ENCODE peak calls at places on chromosomes 5 and 9, in eight cellular contexts. N, F, E, D, P, I, C and R are unnamed samples.

GRCh38 chr5:24491482-24491881 is 153.3 kb downstream of the CDH10 start:
- DNase-seq in C (no peak), F (no peak), P (no peak), E (no peak), N (no peak), I (no peak), D (no peak), R (no peak)

GRCh38 chr5:80554646-80555045 is 15.4 kb downstream of the ANKRD34B start:
- DNase-seq in I (no peak), N (no peak), F (no peak), D (no peak), P (no peak), E (no peak), C (peak), R (no peak)

GRCh38 chr9:137145731-137146526 is 7.0 kb downstream of the GRIN1 start:
- DNase-seq in C (no peak), N (no peak), D (no peak), P (no peak), F (no peak), I (no peak), E (no peak), R (no peak)

GRCh38 chr5:173236531-173237501 is 1.8 kb upstream of the NKX2-5 start:
- DNase-seq in N (no peak), E (no peak), C (peak), P (no peak), D (no peak), I (no peak), F (no peak), R (no peak)

GRCh38 chr5:142521706-142522105 is 164.2 kb downstream of the FGF1 start:
- DNase-seq in N (no peak), E (no peak), I (no peak), D (no peak), C (no peak), P (no peak), F (no peak), R (no peak)

GRCh38 chr9:122835313-122835731 is 6.9 kb upstream of the PDCL start:
- DNase-seq in E (no peak), F (no peak), I (no peak), D (no peak), N (no peak), P (no peak), C (peak), R (no peak)

GRCh38 chr9:89883401-89884341 is 278.9 kb downstream of the GADD45G start:
- DNase-seq in I (no peak), C (no peak), N (no peak), D (no peak), E (peak), F (no peak), P (no peak), R (no peak)

GRCh38 chr5:120152472-120152871 is 311.6 kb upstream of the PRR16 start:
- DNase-seq in C (no peak), I (peak), P (no peak), F (peak), E (no peak), D (peak), N (no peak), R (no peak)

GRCh38 chr5:72721844-72722243 is 94.6 kb upstream of the TNPO1 start:
- DNase-seq in E (no peak), F (no peak), N (no peak), C (no peak), I (no peak), P (no peak), D (no peak), R (no peak)

GRCh38 chr5:119268387-119269060 is 87.3 kb upstream of the TNFAIP8 start:
- DNase-seq in N (peak), P (peak), C (peak), I (peak), F (peak), E (peak), D (peak), R (no peak)

DNA sequence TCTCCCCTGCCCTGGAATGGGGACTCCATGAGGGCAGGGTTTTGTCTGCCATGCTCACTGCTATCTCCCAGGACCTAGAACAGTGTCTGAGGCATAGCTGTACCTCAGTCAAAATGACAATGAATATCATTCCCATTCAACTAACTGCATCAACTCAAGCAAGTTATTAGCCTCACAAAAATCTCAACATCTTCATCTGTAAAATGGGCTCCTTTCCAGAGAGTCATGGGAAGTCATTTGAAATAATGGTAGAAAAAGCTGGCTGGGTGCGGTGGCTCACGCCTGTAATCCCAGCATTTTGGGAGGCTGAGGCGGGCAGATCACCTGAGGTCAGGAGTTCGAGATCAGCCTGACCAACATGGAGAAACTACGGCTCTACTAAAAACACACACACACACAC is 9.4 kb downstream of the SH2D3C start:
- DNase-seq in N (no peak), C (no peak), F (no peak), I (no peak), E (no peak), D (no peak), P (no peak), R (no peak)
- H3K4me3 ChIP-seq in N (no peak), C (no peak), F (no peak), I (no peak), E (no peak), D (no peak), P (no peak), R (no peak)

DNA sequence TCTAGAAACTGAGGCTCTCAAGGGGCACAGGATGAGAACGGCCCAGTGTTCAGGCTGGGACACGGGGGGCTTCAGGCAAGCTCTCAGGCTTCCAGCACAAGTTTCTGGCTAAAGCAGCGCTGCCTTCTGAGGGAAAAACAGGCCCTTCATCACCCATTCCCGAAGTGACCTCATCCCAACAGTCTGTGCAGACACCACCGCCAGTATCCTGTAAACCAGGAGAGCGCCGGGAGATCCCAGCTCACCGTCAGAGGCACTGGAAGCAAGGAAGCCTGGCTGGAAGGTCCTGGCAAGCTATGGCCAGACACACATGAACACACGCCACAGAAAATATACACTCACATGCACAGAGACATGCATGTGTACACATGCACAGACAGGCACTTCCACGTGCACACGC is 8.8 kb downstream of the SLC12A7 start:
- DNase-seq in P (no peak), D (no peak), E (no peak), F (no peak), C (no peak), I (peak), N (no peak), R (no peak)
- H3K4me3 ChIP-seq in P (no peak), D (no peak), E (no peak), F (peak), C (no peak), I (no peak), N (no peak), R (no peak)

DNA sequence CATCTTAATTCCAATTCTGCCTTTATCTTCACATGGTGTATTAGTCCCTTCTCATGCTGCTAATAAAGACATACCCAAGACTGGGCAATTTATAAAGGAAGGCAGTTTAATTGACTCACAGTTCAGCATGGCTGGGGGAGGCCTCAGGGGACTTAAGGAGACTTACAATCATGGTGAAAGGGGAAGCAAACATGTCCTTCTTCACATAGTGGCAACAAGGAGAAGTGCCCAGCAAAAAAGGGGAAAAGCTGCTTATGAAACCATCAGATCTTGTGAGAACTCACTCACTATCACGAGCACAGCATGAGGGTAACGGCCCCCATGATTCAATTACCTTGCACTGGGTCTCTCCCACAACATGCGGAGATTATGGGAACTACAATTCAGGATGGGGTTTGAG is 49.4 kb upstream of the CCNG1 start:
- DNase-seq in P (no peak), D (no peak), E (no peak), I (no peak), F (no peak), N (no peak), C (no peak), R (no peak)
- H3K4me3 ChIP-seq in P (no peak), D (no peak), E (no peak), I (no peak), F (no peak), N (no peak), C (no peak), R (no peak)

GRCh38 chr9:131734165-131734610 is 5.7 kb downstream of the RAPGEF1 start:
- DNase-seq in P (no peak), N (no peak), C (no peak), F (no peak), E (no peak), I (no peak), D (peak), R (no peak)

GRCh38 chr9:131733601-131734061 is 6.2 kb downstream of the RAPGEF1 start:
- DNase-seq in F (no peak), E (no peak), P (no peak), C (peak), I (peak), D (peak), N (no peak), R (peak)

GRCh38 chr9:131731237-131731995 is 8.5 kb downstream of the RAPGEF1 start:
- DNase-seq in D (no peak), N (no peak), C (no peak), E (no peak), P (no peak), F (no peak), I (peak), R (no peak)

GRCh38 chr9:131732636-131733340 is 7.1 kb downstream of the RAPGEF1 start:
- DNase-seq in C (no peak), D (no peak), N (no peak), P (no peak), E (no peak), F (no peak), I (no peak), R (no peak)

GRCh38 chr9:131732061-131732526 is 7.8 kb downstream of the RAPGEF1 start:
- DNase-seq in D (peak), E (peak), F (no peak), C (no peak), P (no peak), I (peak), N (no peak), R (peak)
- H3K4me3 ChIP-seq in D (no peak), E (no peak), F (no peak), C (no peak), P (no peak), I (no peak), N (no peak), R (no peak)

GRCh38 chr5:114055810-114056476 is 305.9 kb upstream of the KCNN2 start:
- DNase-seq in N (no peak), C (peak), E (no peak), P (no peak), F (no peak), D (peak), I (peak), R (no peak)

GRCh38 chr5:114055318-114055788 is 306.5 kb upstream of the KCNN2 start:
- DNase-seq in P (no peak), F (no peak), D (peak), I (peak), C (peak), E (peak), N (no peak), R (no peak)

GRCh38 chr5:114050087-114050486 is 311.8 kb upstream of the KCNN2 start:
- DNase-seq in N (no peak), I (no peak), D (no peak), P (no peak), C (peak), E (no peak), F (no peak), R (no peak)

DNA sequence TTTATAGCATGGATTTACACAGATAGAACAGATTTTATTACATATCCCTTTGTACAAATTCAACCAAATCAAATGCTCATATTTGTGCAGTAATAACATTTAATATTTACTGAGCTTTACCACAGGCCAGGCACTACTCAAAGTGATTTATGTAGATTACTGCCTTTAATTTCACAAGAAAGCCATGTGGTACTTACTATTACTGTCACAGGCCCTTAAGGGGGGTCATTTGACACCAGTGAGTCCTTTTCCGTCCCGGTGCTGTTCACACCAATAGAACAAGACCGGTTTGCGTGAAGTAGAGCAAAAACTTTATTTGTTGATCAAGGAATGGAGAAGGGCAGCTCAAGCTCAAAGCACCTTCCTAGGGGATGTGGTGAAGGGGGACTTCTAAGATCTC is 308.5 kb upstream of the KCNN2 start:
- DNase-seq in I (no peak), E (no peak), D (no peak), P (no peak), N (no peak), F (no peak), C (no peak), R (no peak)
- H3K4me3 ChIP-seq in I (no peak), E (no peak), D (no peak), P (no peak), N (no peak), F (no peak), C (no peak), R (no peak)

DNA sequence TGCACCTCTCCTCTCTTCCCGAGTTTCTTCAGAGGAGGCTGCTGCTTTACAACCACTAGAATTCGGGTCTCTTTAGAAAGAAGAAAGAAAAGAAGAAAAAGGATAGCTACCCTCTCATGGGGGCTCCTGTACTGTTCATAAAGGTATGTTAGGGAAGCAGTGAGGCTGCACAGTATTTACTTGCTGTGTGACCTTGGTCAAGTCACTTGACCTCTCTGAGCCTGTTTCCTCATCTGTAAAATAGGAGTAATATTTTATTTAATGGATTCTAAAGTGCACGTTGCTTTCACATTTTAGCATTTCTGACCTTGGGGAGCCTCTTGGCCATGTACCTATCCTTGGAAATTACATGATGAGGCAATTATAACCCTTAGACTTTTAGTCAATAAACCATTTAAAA is 88.8 kb downstream of the SETX start:
- DNase-seq in E (no peak), D (no peak), P (no peak), C (no peak), I (no peak), F (no peak), N (no peak), R (no peak)
- H3K4me3 ChIP-seq in E (no peak), D (no peak), P (no peak), C (no peak), I (no peak), F (no peak), N (no peak), R (no peak)

GRCh38 chr5:21263361-21263760 is 1275.4 kb upstream of the CDH18 start:
- DNase-seq in I (no peak), F (no peak), E (no peak), N (no peak), D (no peak), P (no peak), C (no peak), R (no peak)
- H3K4me3 ChIP-seq in I (no peak), F (no peak), E (no peak), N (no peak), D (no peak), P (no peak), C (no peak), R (no peak)